ENCODE peak calls at places on chromosomes 13 and 19, in nine cellular contexts. One of them, this sample, is unnamed.

GRCh38 chr13:36344173-36344572 is 2.0 kb downstream of the SPART start:
- DNase-seq in GDM1: no peak
- DNase-seq in dorsolateral prefrontal cortex: no peak
- DNase-seq in AG08395: peak; percentile 14
- DNase-seq in glutamatergic neuron: no peak
- DNase-seq in HAP-1: peak; percentile 83
- DNase-seq in activated CD4-positive, alpha-beta T cell treated with anti-CD3 and anti-CD28 coated beads for 4 hours: no peak
- DNase-seq in activated T-helper 9 cell treated with anti-CD3 and anti-CD28 coated beads, Interleukin-2, amount 50 U/mL, for 16 hours: no peak
- DNase-seq in osteocyte: no peak
- DNase-seq in this sample: no peak

GRCh38 chr19:8113017-8113416 is 36.4 kb downstream of the FBN3 start:
- DNase-seq in GDM1: no peak
- DNase-seq in osteocyte: no peak
- DNase-seq in activated CD4-positive, alpha-beta T cell treated with anti-CD3 and anti-CD28 coated beads for 4 hours: no peak
- DNase-seq in AG08395: no peak
- DNase-seq in HAP-1: no peak
- DNase-seq in glutamatergic neuron: no peak
- DNase-seq in dorsolateral prefrontal cortex: no peak
- DNase-seq in activated T-helper 9 cell treated with anti-CD3 and anti-CD28 coated beads, Interleukin-2, amount 50 U/mL, for 16 hours: no peak
- DNase-seq in this sample: no peak

GRCh38 chr19:46878613-46879375 is 18.0 kb downstream of the ARHGAP35 start:
- DNase-seq in HAP-1: no peak
- DNase-seq in activated CD4-positive, alpha-beta T cell treated with anti-CD3 and anti-CD28 coated beads for 4 hours: no peak
- DNase-seq in glutamatergic neuron: no peak
- DNase-seq in dorsolateral prefrontal cortex: no peak
- DNase-seq in GDM1: no peak
- DNase-seq in AG08395: no peak
- DNase-seq in osteocyte: no peak
- DNase-seq in activated T-helper 9 cell treated with anti-CD3 and anti-CD28 coated beads, Interleukin-2, amount 50 U/mL, for 16 hours: no peak
- DNase-seq in this sample: no peak

GRCh38 chr13:30846311-30846710 is 59.8 kb upstream of the MEDAG start:
- DNase-seq in glutamatergic neuron: no peak
- DNase-seq in dorsolateral prefrontal cortex: no peak
- DNase-seq in AG08395: peak; percentile 48
- DNase-seq in activated T-helper 9 cell treated with anti-CD3 and anti-CD28 coated beads, Interleukin-2, amount 50 U/mL, for 16 hours: no peak
- DNase-seq in osteocyte: no peak
- DNase-seq in activated CD4-positive, alpha-beta T cell treated with anti-CD3 and anti-CD28 coated beads for 4 hours: no peak
- DNase-seq in HAP-1: no peak
- DNase-seq in GDM1: no peak
- DNase-seq in this sample: no peak

GRCh38 chr19:35211545-35212230 is 16.9 kb downstream of the FAM187B start:
- DNase-seq in AG08395: no peak
- DNase-seq in activated CD4-positive, alpha-beta T cell treated with anti-CD3 and anti-CD28 coated beads for 4 hours: peak; percentile 53
- DNase-seq in osteocyte: no peak
- DNase-seq in HAP-1: no peak
- DNase-seq in dorsolateral prefrontal cortex: no peak
- DNase-seq in glutamatergic neuron: no peak
- DNase-seq in GDM1: peak; percentile 8
- DNase-seq in activated T-helper 9 cell treated with anti-CD3 and anti-CD28 coated beads, Interleukin-2, amount 50 U/mL, for 16 hours: peak; percentile 47
- DNase-seq in this sample: peak; percentile 83

GRCh38 chr13:110874508-110874960 is 40.3 kb downstream of the ANKRD10 start:
- DNase-seq in glutamatergic neuron: peak; percentile 83
- DNase-seq in activated T-helper 9 cell treated with anti-CD3 and anti-CD28 coated beads, Interleukin-2, amount 50 U/mL, for 16 hours: peak; percentile 15
- DNase-seq in AG08395: peak; percentile 91
- DNase-seq in osteocyte: peak; percentile 92
- DNase-seq in HAP-1: peak; percentile 93
- DNase-seq in GDM1: no peak
- DNase-seq in activated CD4-positive, alpha-beta T cell treated with anti-CD3 and anti-CD28 coated beads for 4 hours: peak; percentile 40
- DNase-seq in dorsolateral prefrontal cortex: peak; percentile 86
- DNase-seq in this sample: peak; percentile 27

GRCh38 chr19:23528376-23528775 is 133.1 kb upstream of the ZNF91 start:
- DNase-seq in activated CD4-positive, alpha-beta T cell treated with anti-CD3 and anti-CD28 coated beads for 4 hours: no peak
- DNase-seq in dorsolateral prefrontal cortex: no peak
- DNase-seq in osteocyte: no peak
- DNase-seq in glutamatergic neuron: no peak
- DNase-seq in AG08395: no peak
- DNase-seq in activated T-helper 9 cell treated with anti-CD3 and anti-CD28 coated beads, Interleukin-2, amount 50 U/mL, for 16 hours: no peak
- DNase-seq in HAP-1: no peak
- DNase-seq in GDM1: no peak
- DNase-seq in this sample: no peak

GRCh38 chr13:30151398-30151797 is 156.0 kb downstream of the KATNAL1 start:
- DNase-seq in HAP-1: peak; percentile 19
- DNase-seq in activated T-helper 9 cell treated with anti-CD3 and anti-CD28 coated beads, Interleukin-2, amount 50 U/mL, for 16 hours: no peak
- DNase-seq in dorsolateral prefrontal cortex: no peak
- DNase-seq in AG08395: no peak
- DNase-seq in osteocyte: no peak
- DNase-seq in glutamatergic neuron: no peak
- DNase-seq in GDM1: no peak
- DNase-seq in activated CD4-positive, alpha-beta T cell treated with anti-CD3 and anti-CD28 coated beads for 4 hours: no peak
- DNase-seq in this sample: no peak

GRCh38 chr19:4980838-4981680 is 12.1 kb downstream of the KDM4B start:
- DNase-seq in osteocyte: peak; percentile 84
- DNase-seq in AG08395: no peak
- DNase-seq in HAP-1: peak; percentile 35
- DNase-seq in GDM1: no peak
- DNase-seq in glutamatergic neuron: no peak
- DNase-seq in activated T-helper 9 cell treated with anti-CD3 and anti-CD28 coated beads, Interleukin-2, amount 50 U/mL, for 16 hours: no peak
- DNase-seq in dorsolateral prefrontal cortex: no peak
- DNase-seq in activated CD4-positive, alpha-beta T cell treated with anti-CD3 and anti-CD28 coated beads for 4 hours: no peak
- DNase-seq in this sample: no peak

GRCh38 chr19:19434483-19435045 is 29.1 kb downstream of the GATAD2A start:
- DNase-seq in glutamatergic neuron: no peak
- DNase-seq in HAP-1: no peak
- DNase-seq in GDM1: no peak
- DNase-seq in AG08395: peak; percentile 87
- DNase-seq in activated CD4-positive, alpha-beta T cell treated with anti-CD3 and anti-CD28 coated beads for 4 hours: no peak
- DNase-seq in dorsolateral prefrontal cortex: no peak
- DNase-seq in activated T-helper 9 cell treated with anti-CD3 and anti-CD28 coated beads, Interleukin-2, amount 50 U/mL, for 16 hours: no peak
- DNase-seq in osteocyte: no peak
- DNase-seq in this sample: no peak

GRCh38 chr13:49608932-49609331 is 19.4 kb upstream of the ARL11 start:
- DNase-seq in activated CD4-positive, alpha-beta T cell treated with anti-CD3 and anti-CD28 coated beads for 4 hours: no peak
- DNase-seq in glutamatergic neuron: no peak
- DNase-seq in HAP-1: no peak
- DNase-seq in dorsolateral prefrontal cortex: no peak
- DNase-seq in osteocyte: no peak
- DNase-seq in activated T-helper 9 cell treated with anti-CD3 and anti-CD28 coated beads, Interleukin-2, amount 50 U/mL, for 16 hours: no peak
- DNase-seq in AG08395: no peak
- DNase-seq in GDM1: peak; percentile 22
- DNase-seq in this sample: no peak

GRCh38 chr19:4675346-4675745 is 5.2 kb upstream of the MYDGF start:
- DNase-seq in glutamatergic neuron: no peak
- DNase-seq in activated T-helper 9 cell treated with anti-CD3 and anti-CD28 coated beads, Interleukin-2, amount 50 U/mL, for 16 hours: no peak
- DNase-seq in osteocyte: no peak
- DNase-seq in activated CD4-positive, alpha-beta T cell treated with anti-CD3 and anti-CD28 coated beads for 4 hours: no peak
- DNase-seq in GDM1: no peak
- DNase-seq in AG08395: no peak
- DNase-seq in dorsolateral prefrontal cortex: no peak
- DNase-seq in HAP-1: no peak
- DNase-seq in this sample: no peak

This sample was measured in Peyer's patch.